ENCODE peak calls at places on chromosomes 11 and 22, in four cellular contexts. N is HFFc6; C is stimulated activated CD8-positive, alpha-beta memory T cell treated with anti-CD3 and anti-CD28 coated beads, Interleukin-2, amount 100 ng/mL, for 48 hours; S is endothelial cell. Z is an unnamed sample.

GRCh38 chr11:74255741-74256369 is 55.6 kb downstream of the P4HA3 start:
- DNase-seq in N (peak; percentile 29), C (no peak), S (peak; percentile 55), Z (peak; percentile 21)

GRCh38 chr11:61028135-61028729 is 56.8 kb downstream of the CD6 start:
- DNase-seq in N (no peak), C (no peak), S (no peak), Z (no peak)

GRCh38 chr22:29947410-29948387 is 64.7 kb downstream of the MTMR3 start:
- DNase-seq in N (no peak), C (no peak), S (no peak), Z (no peak)

GRCh38 chr11:62340269-62340901 is 3.1 kb downstream of the ASRGL1 start:
- DNase-seq in N (peak; percentile 38), C (peak; percentile 20), S (peak; percentile 50), Z (no peak)

GRCh38 chr11:116881153-116881552 is 43.7 kb upstream of the APOA1 start:
- DNase-seq in N (no peak), C (no peak), S (no peak), Z (no peak)

GRCh38 chr11:32511926-32512325 is 71.7 kb upstream of the EIF3M start:
- DNase-seq in N (no peak), C (no peak), S (no peak), Z (no peak)

GRCh38 chr22:46587067-46587471 is 33.1 kb upstream of the GRAMD4 start:
- DNase-seq in N (no peak), C (no peak), S (no peak), Z (no peak)

GRCh38 chr11:8799273-8799672 is 111.7 kb upstream of the AKIP1 start:
- DNase-seq in N (no peak), C (no peak), S (no peak), Z (no peak)

GRCh38 chr11:2214527-2215229 is 43.1 kb upstream of the TH start:
- DNase-seq in N (no peak), C (no peak), S (no peak), Z (no peak)

GRCh38 chr11:398826-399225 is 4.8 kb downstream of the PKP3 start:
- DNase-seq in N (peak; percentile 18), C (no peak), S (no peak), Z (no peak)

GRCh38 chr11:71459076-71459766 is 6.2 kb downstream of the NADSYN1 start:
- DNase-seq in N (no peak), C (no peak), S (no peak), Z (no peak)

GRCh38 chr11:101126551-101127347 is 2.9 kb downstream of the PGR start:
- DNase-seq in N (no peak), C (no peak), S (peak; percentile 13), Z (no peak)

GRCh38 chr11:726278-726915 is 20.4 kb downstream of the EPS8L2 start:
- DNase-seq in N (no peak), C (no peak), S (no peak), Z (no peak)

GRCh38 chr11:66723693-66724092 is 5.3 kb downstream of the SPTBN2 start:
- DNase-seq in N (no peak), C (no peak), S (no peak), Z (no peak)

GRCh38 chr22:30864441-30865420 is 103.8 kb downstream of the MORC2 start:
- DNase-seq in N (no peak), C (no peak), S (no peak), Z (no peak)

GRCh38 chr11:88324562-88325345 is 12.8 kb downstream of the CTSC start:
- DNase-seq in N (no peak), C (no peak), S (no peak), Z (no peak)

GRCh38 chr11:76030973-76031590 is 175.2 kb downstream of the WNT11 start:
- DNase-seq in N (no peak), C (no peak), S (no peak), Z (no peak)

GRCh38 chr11:17687946-17688670 is 31.3 kb upstream of the MYOD1 start:
- DNase-seq in N (no peak), C (no peak), S (no peak), Z (no peak)

GRCh38 chr11:133945087-133945974 is 11.4 kb downstream of the IGSF9B start:
- DNase-seq in N (no peak), C (peak; percentile 78), S (no peak), Z (no peak)

GRCh38 chr11:35035894-35036408 is 103.0 kb upstream of the CD44 start:
- DNase-seq in N (peak; percentile 94), C (no peak), S (no peak), Z (peak; percentile 85)

GRCh38 chr11:10856689-10857603 is 907 bp downstream of the ZBED5 start:
- DNase-seq in N (peak; percentile 17), C (no peak), S (peak; percentile 50), Z (no peak)

GRCh38 chr11:45388472-45388871 is 102.3 kb upstream of the SYT13 start:
- DNase-seq in N (no peak), C (no peak), S (no peak), Z (no peak)